ENCODE peak calls at places on chromosomes 7 and 10, in four cellular contexts. F is mesothelial cell of epicardium, C is neural crest cell, P is astrocyte of the cerebellum. D is an unnamed sample.

GRCh38 chr7:135914346-135914745 is 62.8 kb downstream of the MTPN start:
- DNase-seq in C (no peak), F (no peak), P (no peak), D (no peak)

GRCh38 chr7:17986826-17987225 is 40.8 kb downstream of the PRPS1L1 start:
- DNase-seq in F (no peak), P (peak), C (no peak), D (no peak)

GRCh38 chr7:43364391-43364790 is 218.5 kb upstream of the STK17A start:
- DNase-seq in C (no peak), F (no peak), P (no peak), D (no peak)

GRCh38 chr10:79136227-79137005 is 67.7 kb downstream of the ZMIZ1 start:
- DNase-seq in C (no peak), F (no peak), P (no peak), D (peak)

GRCh38 chr10:3429651-3430050 is 257.1 kb upstream of the PITRM1 start:
- DNase-seq in F (no peak), C (no peak), P (no peak), D (no peak)

GRCh38 chr10:90675621-90676020 is 182.2 kb downstream of the HTR7 start:
- DNase-seq in F (no peak), P (peak), C (no peak), D (no peak)

GRCh38 chr7:105017263-105018051 is 3.5 kb downstream of the KMT2E start:
- DNase-seq in P (no peak), F (no peak), C (no peak), D (no peak)

GRCh38 chr10:35554036-35554435 is 51.1 kb upstream of the GJD4 start:
- DNase-seq in P (no peak), F (no peak), C (no peak), D (no peak)

GRCh38 chr7:111676811-111677210 is 114.5 kb upstream of the IMMP2L start:
- DNase-seq in F (no peak), P (no peak), C (no peak), D (no peak)

GRCh38 chr7:65798111-65799075 is 74.5 kb upstream of the VKORC1L1 start:
- DNase-seq in C (no peak), P (peak), F (no peak), D (no peak)

GRCh38 chr7:142345817-142346216 is 88.0 kb upstream of the PRSS58 start:
- DNase-seq in C (no peak), F (no peak), P (no peak), D (no peak)

GRCh38 chr7:54161621-54162020 is 380.6 kb upstream of the VSTM2A start:
- DNase-seq in P (no peak), F (no peak), C (no peak), D (no peak)

GRCh38 chr7:136549756-136550155 is 318.7 kb upstream of the CHRM2 start:
- DNase-seq in P (no peak), C (no peak), F (no peak), D (no peak)

DNA sequence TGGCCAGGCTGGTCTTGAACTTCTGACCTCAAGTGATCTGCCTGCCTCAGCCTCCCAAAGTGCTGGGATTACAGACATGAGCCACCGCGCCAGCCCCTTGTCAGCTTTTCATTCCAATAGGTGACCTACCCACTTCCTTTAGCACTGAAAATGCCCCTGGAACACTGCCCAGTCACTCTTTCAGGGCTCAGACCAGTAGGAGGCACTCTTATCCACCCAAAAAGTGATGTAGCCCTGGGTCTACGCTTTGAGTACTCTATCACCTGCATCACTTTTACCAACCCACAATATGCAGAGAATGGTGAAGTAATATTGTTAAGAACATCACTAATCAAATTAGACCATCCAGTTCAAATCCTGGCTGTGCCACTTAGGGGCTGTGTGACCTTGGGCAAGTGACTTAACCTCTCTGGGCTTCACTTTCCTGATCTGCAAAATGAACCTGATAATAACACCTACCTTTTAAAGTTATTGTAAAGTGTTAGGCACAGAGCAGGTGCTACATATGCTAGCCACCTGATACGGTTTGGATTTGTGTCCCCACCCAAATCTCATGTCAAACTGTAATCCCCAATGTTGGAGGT is 5.2 kb downstream of the CALN1 start:
- DNase-seq in F (no peak), C (no peak), P (no peak), D (no peak)
- TF ChIP-seq CTCF in F (no peak), C (no peak), P (no peak), D (no peak)

GRCh38 chr7:38880454-38880853 is 28.5 kb downstream of the VPS41 start:
- DNase-seq in C (no peak), P (no peak), F (no peak), D (peak)

GRCh38 chr7:38880035-38880434 is 29.0 kb downstream of the VPS41 start:
- DNase-seq in C (no peak), F (no peak), P (no peak), D (no peak)

GRCh38 chr7:38881947-38882684 is 26.9 kb downstream of the VPS41 start:
- DNase-seq in F (no peak), C (no peak), P (no peak), D (no peak)

GRCh38 chr7:38878694-38879457 is 30.1 kb downstream of the VPS41 start:
- DNase-seq in F (no peak), P (no peak), C (no peak), D (no peak)

GRCh38 chr7:38881015-38881414 is 28.0 kb downstream of the VPS41 start:
- DNase-seq in C (no peak), P (no peak), F (no peak), D (no peak)
- TF ChIP-seq CTCF in C (no peak), P (no peak), F (no peak), D (no peak)

GRCh38 chr10:29858352-29859267 is 200.8 kb downstream of the JCAD start:
- DNase-seq in P (no peak), C (peak), F (no peak), D (no peak)
- TF ChIP-seq CTCF in P (peak), C (peak), F (peak), D (peak)

DNA sequence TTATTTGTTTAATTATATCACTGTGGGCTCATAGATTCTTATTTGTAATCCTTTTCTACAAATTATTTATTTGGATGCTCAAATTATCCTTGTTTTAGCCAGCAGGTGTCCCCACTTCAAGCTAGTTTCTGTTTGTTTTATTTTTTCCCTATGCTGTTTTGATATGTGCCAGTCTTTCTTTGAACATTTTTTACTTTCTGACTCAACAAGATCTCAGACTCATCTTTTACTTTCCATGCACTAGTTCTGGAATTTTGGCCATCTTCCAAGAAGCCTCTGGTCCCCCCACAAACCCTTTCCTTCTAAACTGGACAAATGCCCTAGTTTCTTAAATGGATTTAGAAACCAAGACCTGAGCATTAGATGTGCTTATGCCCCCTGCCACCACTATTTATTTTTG is 11.5 kb upstream of the MRPS16 start:
- DNase-seq in F (no peak), C (no peak), P (no peak), D (no peak)
- TF ChIP-seq CTCF in F (peak), C (peak), P (peak), D (peak)

DNA sequence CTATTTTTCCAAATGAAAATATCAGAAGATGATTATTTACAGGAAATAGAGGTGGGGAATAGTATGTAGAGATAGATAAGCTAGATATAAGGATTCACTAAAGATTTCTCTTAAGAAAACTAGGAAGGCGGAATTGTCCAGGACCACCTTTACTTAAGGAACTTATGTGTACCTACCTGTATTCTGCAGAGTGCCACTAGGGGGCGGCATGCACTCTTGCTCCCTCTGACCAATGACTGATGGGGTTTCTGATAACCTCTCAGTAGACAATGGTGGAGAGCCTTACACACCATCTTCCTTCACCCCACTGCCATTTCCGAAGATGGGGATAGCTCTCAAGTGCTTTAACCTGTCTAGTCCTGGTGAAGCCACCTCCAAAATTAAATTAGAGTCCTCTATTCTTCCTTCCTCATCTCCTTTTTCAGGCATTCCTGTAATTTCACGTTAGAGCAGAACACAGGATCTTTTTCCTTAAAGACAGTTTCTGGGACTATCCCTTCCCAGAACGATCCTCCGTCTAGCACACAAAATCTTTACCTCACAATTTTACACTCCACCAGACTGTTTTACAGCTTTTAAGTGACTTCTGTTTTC is 453.1 kb downstream of the SORCS1 start:
- DNase-seq in C (peak), F (no peak), P (no peak), D (no peak)
- TF ChIP-seq CTCF in C (peak), F (peak), P (peak), D (peak)

GRCh38 chr7:114209968-114210367 is 204.6 kb upstream of the FOXP2 start:
- DNase-seq in F (no peak), P (no peak), C (no peak), D (no peak)
- TF ChIP-seq CTCF in F (no peak), P (no peak), C (no peak), D (peak)

GRCh38 chr10:63977329-63977923 is 456.2 kb downstream of the REEP3 start:
- DNase-seq in P (peak), C (peak), F (no peak), D (no peak)
- TF ChIP-seq CTCF in P (peak), C (peak), F (peak), D (peak)

DNA sequence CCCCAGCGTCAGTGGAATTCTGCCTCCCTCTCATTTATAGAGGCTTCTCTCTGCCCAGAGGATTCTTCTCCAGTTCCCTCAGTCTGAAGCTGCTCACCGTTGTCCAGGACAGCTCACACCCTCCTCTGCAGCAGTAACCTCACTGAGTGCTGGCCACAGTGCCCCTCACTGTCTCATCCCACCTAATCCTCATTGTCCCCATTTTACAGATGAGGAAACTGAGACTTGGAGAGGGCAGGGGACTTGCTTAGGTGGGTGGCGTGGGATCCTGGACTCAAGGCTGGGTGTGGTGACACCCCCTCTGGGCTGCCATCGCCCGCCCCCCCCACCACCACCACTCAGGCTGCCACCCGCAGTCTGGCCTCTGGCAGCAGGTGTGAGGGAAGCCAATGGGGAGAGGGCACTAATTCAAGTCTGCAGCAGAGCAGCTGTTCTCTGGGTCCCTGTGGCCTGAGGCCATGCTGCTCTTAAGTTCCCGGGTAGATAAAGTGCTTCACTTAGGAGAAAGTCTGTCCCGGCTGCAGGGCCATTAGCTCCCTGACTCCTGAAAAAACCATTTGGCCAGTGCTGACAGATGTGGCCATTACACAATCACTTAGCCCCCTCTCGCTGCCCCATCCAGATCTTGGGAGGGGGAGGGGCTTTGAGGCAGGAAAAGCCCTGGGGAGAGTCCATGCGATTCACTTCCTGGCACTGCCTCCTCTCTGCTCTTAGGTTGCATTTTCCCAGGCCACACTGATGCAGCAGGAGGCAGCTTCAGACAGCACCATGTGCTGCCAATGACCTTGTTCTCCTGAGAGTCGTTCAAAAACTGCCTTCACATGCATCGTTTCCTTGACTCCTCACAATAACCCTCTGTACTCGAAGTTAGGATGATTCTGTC is 36.3 kb downstream of the DRGX start:
- DNase-seq in F (no peak), P (peak), C (no peak), D (no peak)
- TF ChIP-seq CTCF in F (no peak), P (no peak), C (no peak), D (no peak)

GRCh38 chr7:80675090-80675489 is 36.6 kb downstream of the CD36 start:
- DNase-seq in F (no peak), C (no peak), P (no peak), D (no peak)

GRCh38 chr7:80676404-80676803 is 38.0 kb downstream of the CD36 start:
- DNase-seq in C (no peak), F (no peak), P (no peak), D (no peak)

GRCh38 chr7:80666376-80666775 is 27.9 kb downstream of the CD36 start:
- DNase-seq in F (no peak), P (no peak), C (no peak), D (no peak)

GRCh38 chr7:80677629-80678028 is 39.2 kb downstream of the CD36 start:
- DNase-seq in F (no peak), P (no peak), C (no peak), D (no peak)

GRCh38 chr7:80671744-80672143 is 33.3 kb downstream of the CD36 start:
- DNase-seq in F (no peak), C (no peak), P (no peak), D (no peak)
- TF ChIP-seq CTCF in F (no peak), C (no peak), P (no peak), D (no peak)

DNA sequence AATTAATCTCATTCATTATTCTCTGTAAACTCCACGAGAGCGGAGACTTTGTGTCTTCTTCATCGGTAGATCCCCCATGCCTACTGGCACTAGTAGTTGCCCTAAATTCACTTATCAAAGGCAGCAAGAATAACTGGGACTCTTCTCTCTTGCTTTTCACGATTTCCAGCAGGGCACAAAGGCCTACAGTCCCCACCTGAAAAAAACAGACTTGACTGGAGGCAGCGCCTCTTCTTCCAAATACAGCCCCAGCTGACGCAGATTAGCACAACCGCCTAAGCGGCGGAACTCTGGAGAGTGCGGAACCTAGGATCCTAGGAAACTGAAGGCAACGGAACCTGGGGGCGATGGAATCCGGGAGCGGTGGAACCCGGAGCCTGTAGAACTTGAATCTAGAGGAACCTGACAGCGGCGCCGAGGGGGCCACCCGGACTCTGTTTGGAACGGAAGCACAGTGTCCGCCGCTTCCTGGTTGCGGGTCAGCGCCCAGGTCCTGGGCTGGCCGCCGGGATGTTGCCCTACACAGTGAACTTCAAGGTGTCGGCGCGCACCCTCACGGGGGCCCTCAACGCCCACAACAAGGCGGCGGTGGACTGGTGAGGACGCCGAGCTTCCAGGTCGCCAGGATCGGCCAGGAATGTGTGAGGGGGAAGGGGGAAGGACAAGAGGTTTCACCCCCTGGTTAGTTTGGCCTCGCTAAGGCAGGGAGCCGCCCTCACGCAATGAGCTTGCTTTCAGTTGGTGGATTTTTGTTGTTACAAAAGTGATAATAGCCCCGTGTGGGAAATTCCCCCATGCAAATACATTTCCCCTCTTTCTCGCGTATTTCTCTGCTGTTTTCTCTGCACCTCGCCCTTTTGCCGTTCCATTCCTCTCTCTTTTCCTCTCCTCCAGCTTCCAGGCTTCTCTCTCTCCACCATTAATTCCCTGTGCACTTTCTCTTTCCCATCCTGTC is at the start of gene WDR11:
- DNase-seq in P (peak), F (peak), C (peak), D (no peak)
- TF ChIP-seq CTCF in P (no peak), F (no peak), C (no peak), D (no peak)

D was measured in D721Med.